ENCODE peak calls at places on chromosome 1, in ten cellular contexts. One of them, this sample, is unnamed.

GRCh38 chr1:40732756-40733301 is 41.3 kb downstream of the NFYC start:
- DNase-seq in ovary: no peak
- DNase-seq in endothelial cell: no peak
- DNase-seq in lung: no peak
- DNase-seq in left lung: no peak
- DNase-seq in CD4-positive, alpha-beta T cell: no peak
- DNase-seq in cardiac muscle cell: peak; percentile 48
- DNase-seq in lower lobe of right lung: no peak
- DNase-seq in GM12878: no peak
- DNase-seq in mammary epithelial cell: no peak
- DNase-seq in this sample: no peak

GRCh38 chr1:15525043-15525958 is 1.3 kb upstream of the CASP9 start:
- DNase-seq in ovary: peak; percentile 100
- DNase-seq in endothelial cell: no peak
- DNase-seq in lung: no peak
- DNase-seq in left lung: peak; percentile 99
- DNase-seq in CD4-positive, alpha-beta T cell: no peak
- DNase-seq in cardiac muscle cell: no peak
- DNase-seq in lower lobe of right lung: peak; percentile 99
- DNase-seq in GM12878: peak; percentile 89
- DNase-seq in mammary epithelial cell: no peak
- DNase-seq in this sample: no peak

GRCh38 chr1:45522324-45523104 is 830 bp upstream of the PRDX1 start:
- DNase-seq in ovary: peak; percentile 23
- DNase-seq in endothelial cell: no peak
- DNase-seq in lung: no peak
- DNase-seq in left lung: no peak
- DNase-seq in CD4-positive, alpha-beta T cell: no peak
- DNase-seq in cardiac muscle cell: no peak
- DNase-seq in lower lobe of right lung: no peak
- DNase-seq in GM12878: no peak
- DNase-seq in mammary epithelial cell: no peak
- DNase-seq in this sample: no peak

GRCh38 chr1:214552174-214552608 is 789 bp upstream of the PTPN14 start:
- DNase-seq in ovary: peak; percentile 58
- DNase-seq in endothelial cell: peak; percentile 55
- DNase-seq in lung: peak; percentile 81
- DNase-seq in left lung: peak; percentile 72
- DNase-seq in CD4-positive, alpha-beta T cell: no peak
- DNase-seq in cardiac muscle cell: peak; percentile 81
- DNase-seq in lower lobe of right lung: peak; percentile 78
- DNase-seq in GM12878: no peak
- DNase-seq in mammary epithelial cell: peak; percentile 91
- DNase-seq in this sample: peak; percentile 82

GRCh38 chr1:47679826-47680225 is 242.0 kb downstream of the FOXD2 start:
- DNase-seq in ovary: no peak
- DNase-seq in endothelial cell: no peak
- DNase-seq in lung: peak; percentile 14
- DNase-seq in left lung: no peak
- DNase-seq in CD4-positive, alpha-beta T cell: no peak
- DNase-seq in cardiac muscle cell: no peak
- DNase-seq in lower lobe of right lung: no peak
- DNase-seq in GM12878: no peak
- DNase-seq in mammary epithelial cell: no peak
- DNase-seq in this sample: no peak

GRCh38 chr1:197685785-197686184 is 89.5 kb downstream of the DENND1B start:
- DNase-seq in ovary: no peak
- DNase-seq in endothelial cell: no peak
- DNase-seq in lung: no peak
- DNase-seq in left lung: no peak
- DNase-seq in CD4-positive, alpha-beta T cell: no peak
- DNase-seq in cardiac muscle cell: peak; percentile 25
- DNase-seq in lower lobe of right lung: no peak
- DNase-seq in GM12878: no peak
- DNase-seq in mammary epithelial cell: no peak
- DNase-seq in this sample: no peak

GRCh38 chr1:236552096-236552495 is 28.3 kb downstream of the LGALS8 start:
- DNase-seq in ovary: no peak
- DNase-seq in endothelial cell: no peak
- DNase-seq in lung: no peak
- DNase-seq in left lung: no peak
- DNase-seq in CD4-positive, alpha-beta T cell: no peak
- DNase-seq in cardiac muscle cell: no peak
- DNase-seq in lower lobe of right lung: no peak
- DNase-seq in GM12878: no peak
- DNase-seq in mammary epithelial cell: no peak
- DNase-seq in this sample: no peak

GRCh38 chr1:207854001-207854400 is 56.9 kb downstream of the CD34 start:
- DNase-seq in ovary: no peak
- DNase-seq in endothelial cell: no peak
- DNase-seq in lung: no peak
- DNase-seq in left lung: no peak
- DNase-seq in CD4-positive, alpha-beta T cell: no peak
- DNase-seq in cardiac muscle cell: no peak
- DNase-seq in lower lobe of right lung: no peak
- DNase-seq in GM12878: no peak
- DNase-seq in mammary epithelial cell: no peak
- DNase-seq in this sample: no peak

GRCh38 chr1:232812560-232812959 is 7.3 kb downstream of the MAP10 start:
- DNase-seq in ovary: no peak
- DNase-seq in endothelial cell: no peak
- DNase-seq in lung: no peak
- DNase-seq in left lung: no peak
- DNase-seq in CD4-positive, alpha-beta T cell: no peak
- DNase-seq in cardiac muscle cell: no peak
- DNase-seq in lower lobe of right lung: no peak
- DNase-seq in GM12878: no peak
- DNase-seq in mammary epithelial cell: no peak
- DNase-seq in this sample: no peak

GRCh38 chr1:177185209-177185608 is 14.5 kb downstream of the BRINP2 start:
- DNase-seq in ovary: no peak
- DNase-seq in endothelial cell: peak; percentile 44
- DNase-seq in lung: no peak
- DNase-seq in left lung: no peak
- DNase-seq in CD4-positive, alpha-beta T cell: no peak
- DNase-seq in cardiac muscle cell: no peak
- DNase-seq in lower lobe of right lung: no peak
- DNase-seq in GM12878: no peak
- DNase-seq in mammary epithelial cell: no peak
- DNase-seq in this sample: peak; percentile 16

GRCh38 chr1:2946291-2946690 is 75.0 kb upstream of the ACTRT2 start:
- DNase-seq in ovary: no peak
- DNase-seq in endothelial cell: peak; percentile 24
- DNase-seq in lung: no peak
- DNase-seq in left lung: peak; percentile 51
- DNase-seq in CD4-positive, alpha-beta T cell: no peak
- DNase-seq in cardiac muscle cell: no peak
- DNase-seq in lower lobe of right lung: no peak
- DNase-seq in GM12878: no peak
- DNase-seq in mammary epithelial cell: no peak
- DNase-seq in this sample: peak; percentile 3
- TF ChIP-seq CTCF in ovary: no peak
- TF ChIP-seq CTCF in endothelial cell: no peak
- TF ChIP-seq CTCF in lung: no peak
- TF ChIP-seq CTCF in left lung: no peak
- TF ChIP-seq CTCF in CD4-positive, alpha-beta T cell: no peak
- TF ChIP-seq CTCF in cardiac muscle cell: no peak
- TF ChIP-seq CTCF in lower lobe of right lung: no peak
- TF ChIP-seq CTCF in GM12878: no peak
- TF ChIP-seq CTCF in mammary epithelial cell: no peak
- TF ChIP-seq CTCF in this sample: no peak

DNA sequence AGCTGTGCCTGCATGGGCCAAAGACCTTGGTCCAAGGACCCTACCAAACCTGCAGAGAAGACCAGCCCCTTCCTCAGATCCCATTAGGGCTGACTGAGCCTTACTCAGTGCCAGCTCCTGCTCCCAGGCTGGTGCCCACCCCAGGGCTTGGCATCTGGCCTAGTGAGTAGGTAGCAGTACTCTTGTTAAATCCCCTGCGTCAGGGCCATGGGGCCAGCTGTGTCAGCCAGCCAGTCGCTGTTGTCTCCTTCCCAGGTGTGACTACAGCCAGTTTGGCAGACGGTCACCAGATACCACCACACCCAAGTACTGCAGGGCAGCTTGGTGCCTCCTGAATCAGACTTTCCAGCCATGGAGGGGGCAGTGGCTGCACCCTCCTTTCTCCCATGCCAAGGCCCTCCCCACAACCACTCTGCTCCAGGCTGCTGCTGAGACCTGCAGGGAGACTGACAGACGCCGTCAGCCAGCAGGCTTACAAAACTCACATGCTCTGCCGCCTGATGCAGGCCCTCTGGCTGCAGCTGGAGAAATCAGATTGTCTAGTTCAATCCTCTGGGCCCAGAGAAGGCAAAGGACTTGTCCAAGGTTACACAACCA is 3.0 kb downstream of the TENT5B start:
- DNase-seq in ovary: no peak
- DNase-seq in endothelial cell: no peak
- DNase-seq in lung: no peak
- DNase-seq in left lung: no peak
- DNase-seq in CD4-positive, alpha-beta T cell: no peak
- DNase-seq in cardiac muscle cell: no peak
- DNase-seq in lower lobe of right lung: peak; percentile 64
- DNase-seq in GM12878: no peak
- DNase-seq in mammary epithelial cell: peak; percentile 94
- DNase-seq in this sample: peak; percentile 85
- TF ChIP-seq CTCF in ovary: no peak
- TF ChIP-seq CTCF in endothelial cell: no peak
- TF ChIP-seq CTCF in lung: no peak
- TF ChIP-seq CTCF in left lung: no peak
- TF ChIP-seq CTCF in CD4-positive, alpha-beta T cell: no peak
- TF ChIP-seq CTCF in cardiac muscle cell: no peak
- TF ChIP-seq CTCF in lower lobe of right lung: no peak
- TF ChIP-seq CTCF in GM12878: no peak
- TF ChIP-seq CTCF in mammary epithelial cell: no peak
- TF ChIP-seq CTCF in this sample: no peak

DNA sequence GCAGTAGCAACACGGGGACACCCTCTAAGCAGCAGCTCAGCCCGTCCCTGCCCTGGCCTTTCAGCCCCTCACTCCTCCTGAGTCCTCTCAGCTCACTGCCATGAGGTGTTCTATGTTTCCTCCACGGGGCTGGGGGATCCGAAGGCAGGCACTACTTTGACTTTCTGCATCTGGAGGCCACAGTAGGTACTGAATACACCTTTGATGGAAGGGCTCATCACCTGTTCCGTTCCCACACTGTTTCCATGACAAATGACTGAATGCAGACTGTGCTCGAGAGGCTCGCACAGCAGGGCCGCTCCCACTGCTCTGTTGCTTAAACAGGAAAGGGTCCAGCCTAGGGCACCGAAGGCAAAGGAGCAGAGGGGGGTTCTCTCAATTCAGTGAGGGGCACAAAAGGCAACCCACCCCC is 77.6 kb upstream of the DNAH14 start:
- DNase-seq in ovary: no peak
- DNase-seq in endothelial cell: no peak
- DNase-seq in lung: no peak
- DNase-seq in left lung: peak; percentile 45
- DNase-seq in CD4-positive, alpha-beta T cell: no peak
- DNase-seq in cardiac muscle cell: no peak
- DNase-seq in lower lobe of right lung: no peak
- DNase-seq in GM12878: no peak
- DNase-seq in mammary epithelial cell: no peak
- DNase-seq in this sample: peak; percentile 84
- TF ChIP-seq CTCF in ovary: no peak
- TF ChIP-seq CTCF in endothelial cell: peak; percentile 34
- TF ChIP-seq CTCF in lung: no peak
- TF ChIP-seq CTCF in left lung: no peak
- TF ChIP-seq CTCF in CD4-positive, alpha-beta T cell: peak; percentile 7
- TF ChIP-seq CTCF in cardiac muscle cell: no peak
- TF ChIP-seq CTCF in lower lobe of right lung: no peak
- TF ChIP-seq CTCF in GM12878: no peak
- TF ChIP-seq CTCF in mammary epithelial cell: no peak
- TF ChIP-seq CTCF in this sample: peak; percentile 19

GRCh38 chr1:8252266-8252951 is 65.5 kb upstream of the SLC45A1 start:
- DNase-seq in ovary: no peak
- DNase-seq in endothelial cell: no peak
- DNase-seq in lung: no peak
- DNase-seq in left lung: no peak
- DNase-seq in CD4-positive, alpha-beta T cell: no peak
- DNase-seq in cardiac muscle cell: no peak
- DNase-seq in lower lobe of right lung: no peak
- DNase-seq in GM12878: no peak
- DNase-seq in mammary epithelial cell: no peak
- DNase-seq in this sample: peak; percentile 40
- TF ChIP-seq CTCF in ovary: no peak
- TF ChIP-seq CTCF in endothelial cell: no peak
- TF ChIP-seq CTCF in lung: no peak
- TF ChIP-seq CTCF in left lung: no peak
- TF ChIP-seq CTCF in CD4-positive, alpha-beta T cell: no peak
- TF ChIP-seq CTCF in cardiac muscle cell: no peak
- TF ChIP-seq CTCF in lower lobe of right lung: no peak
- TF ChIP-seq CTCF in GM12878: no peak
- TF ChIP-seq CTCF in mammary epithelial cell: no peak
- TF ChIP-seq CTCF in this sample: no peak

GRCh38 chr1:53946252-53947171 is at the start of gene LRRC42:
- DNase-seq in ovary: no peak
- DNase-seq in endothelial cell: no peak
- DNase-seq in lung: no peak
- DNase-seq in left lung: no peak
- DNase-seq in CD4-positive, alpha-beta T cell: no peak
- DNase-seq in cardiac muscle cell: no peak
- DNase-seq in lower lobe of right lung: no peak
- DNase-seq in GM12878: no peak
- DNase-seq in mammary epithelial cell: no peak
- DNase-seq in this sample: no peak
- TF ChIP-seq CTCF in ovary: peak; percentile 14
- TF ChIP-seq CTCF in endothelial cell: no peak
- TF ChIP-seq CTCF in lung: no peak
- TF ChIP-seq CTCF in left lung: no peak
- TF ChIP-seq CTCF in CD4-positive, alpha-beta T cell: no peak
- TF ChIP-seq CTCF in cardiac muscle cell: peak; percentile 31
- TF ChIP-seq CTCF in lower lobe of right lung: no peak
- TF ChIP-seq CTCF in GM12878: peak; percentile 29
- TF ChIP-seq CTCF in mammary epithelial cell: no peak
- TF ChIP-seq CTCF in this sample: peak; percentile 29

DNA sequence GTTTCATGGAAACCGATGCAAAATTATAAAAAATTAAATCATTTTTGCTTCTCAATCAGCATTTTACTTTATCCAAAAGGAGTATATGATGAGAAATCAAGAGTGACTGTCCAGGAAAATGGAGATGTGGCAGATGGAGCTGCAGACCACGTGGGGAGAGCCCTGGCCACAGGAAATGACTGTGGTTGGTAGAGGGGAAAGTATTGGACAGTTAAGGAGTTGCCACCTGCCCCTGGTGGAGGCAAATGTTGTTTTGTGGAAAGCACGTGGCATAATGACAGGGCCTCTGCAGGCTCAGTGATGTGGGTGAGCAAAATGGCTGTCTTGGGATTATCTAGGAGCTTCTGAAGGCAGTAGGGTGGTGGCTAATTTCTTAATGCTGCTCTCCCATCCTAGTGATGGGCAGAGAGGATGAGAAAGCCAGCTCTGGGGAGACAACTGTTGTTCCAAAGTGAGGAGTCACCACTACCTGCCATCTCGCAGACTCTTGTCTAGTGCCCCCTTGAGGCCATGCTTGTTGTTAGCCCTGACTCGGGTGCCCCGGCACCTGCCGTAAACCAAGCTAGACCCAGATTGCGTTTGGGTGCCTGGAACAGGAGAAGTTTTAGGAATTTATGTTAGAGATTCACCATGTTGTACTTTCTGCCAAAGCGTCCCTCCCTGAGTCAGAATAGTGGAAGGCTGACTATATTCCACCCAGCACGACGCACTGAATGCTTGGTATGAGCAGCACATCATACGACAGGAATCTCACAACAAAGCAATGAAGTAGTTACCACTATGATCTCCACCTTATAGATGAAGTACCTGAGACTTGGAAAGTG is 144.0 kb downstream of the ROR1 start:
- DNase-seq in ovary: no peak
- DNase-seq in endothelial cell: peak; percentile 31
- DNase-seq in lung: no peak
- DNase-seq in left lung: no peak
- DNase-seq in CD4-positive, alpha-beta T cell: no peak
- DNase-seq in cardiac muscle cell: no peak
- DNase-seq in lower lobe of right lung: no peak
- DNase-seq in GM12878: no peak
- DNase-seq in mammary epithelial cell: no peak
- DNase-seq in this sample: no peak
- TF ChIP-seq CTCF in ovary: no peak
- TF ChIP-seq CTCF in endothelial cell: peak; percentile 54
- TF ChIP-seq CTCF in lung: no peak
- TF ChIP-seq CTCF in left lung: no peak
- TF ChIP-seq CTCF in CD4-positive, alpha-beta T cell: no peak
- TF ChIP-seq CTCF in cardiac muscle cell: peak; percentile 25
- TF ChIP-seq CTCF in lower lobe of right lung: no peak
- TF ChIP-seq CTCF in GM12878: peak; percentile 44
- TF ChIP-seq CTCF in mammary epithelial cell: peak; percentile 33
- TF ChIP-seq CTCF in this sample: no peak

This sample was measured in body of pancreas.